ENCODE peak calls at places on chromosomes 13 and 19, in five cellular contexts. C is neural crest cell, W is GM10248, G is foreskin keratinocyte, J is MCF 10A. A is an unnamed sample.

GRCh38 chr19:29533578-29534544 is 8.1 kb downstream of the VSTM2B start:
- DNase-seq in C (no peak), W (no peak), J (no peak), G (no peak), A (no peak)

GRCh38 chr19:37079238-37079637 is 1.0 kb downstream of the ZNF420 start:
- DNase-seq in J (no peak), G (no peak), C (no peak), W (no peak), A (peak)

GRCh38 chr13:71536201-71536600 is 330.8 kb downstream of the DACH1 start:
- DNase-seq in J (no peak), W (no peak), C (no peak), G (no peak), A (no peak)

GRCh38 chr19:23597661-23598060 is 89.4 kb downstream of the ZNF675 start:
- DNase-seq in G (no peak), C (no peak), J (no peak), W (no peak), A (no peak)

GRCh38 chr19:33622505-33622808 is 704 bp downstream of the CHST8 start:
- DNase-seq in J (no peak), G (no peak), W (no peak), C (no peak), A (no peak)

GRCh38 chr19:48986211-48986610 is 6.9 kb downstream of the GYS1 start:
- DNase-seq in W (no peak), J (no peak), G (no peak), C (no peak), A (no peak)

GRCh38 chr19:45643024-45643926 is 4.1 kb upstream of the EML2 start:
- DNase-seq in G (peak), C (peak), J (peak), W (peak), A (peak)

GRCh38 chr19:1833540-1833939 is 14.7 kb downstream of the REXO1 start:
- DNase-seq in G (no peak), J (no peak), C (no peak), W (no peak), A (no peak)

GRCh38 chr19:42092350-42092749 is 16.4 kb downstream of the ZNF574 start:
- DNase-seq in G (no peak), J (peak), C (no peak), W (no peak), A (peak)

GRCh38 chr13:27481766-27482165 is 31.4 kb upstream of the MTIF3 start:
- DNase-seq in C (peak), G (no peak), W (no peak), J (peak), A (peak)

GRCh38 chr13:27472941-27473340 is 22.6 kb upstream of the MTIF3 start:
- DNase-seq in W (no peak), C (no peak), J (no peak), G (no peak), A (no peak)

GRCh38 chr13:27472441-27472840 is 22.1 kb upstream of the MTIF3 start:
- DNase-seq in J (no peak), C (no peak), G (no peak), W (no peak), A (no peak)

GRCh38 chr13:27474751-27475268 is 24.4 kb upstream of the MTIF3 start:
- DNase-seq in W (no peak), C (no peak), J (no peak), G (no peak), A (no peak)

GRCh38 chr13:27476943-27477681 is 26.7 kb upstream of the MTIF3 start:
- DNase-seq in J (peak), C (no peak), W (peak), G (peak), A (peak)
- TF ChIP-seq CTCF in J (no peak), C (no peak), W (no peak), G (no peak), A (peak)

GRCh38 chr13:97515643-97516042 is 81.7 kb downstream of the RAP2A start:
- DNase-seq in W (no peak), C (no peak), G (no peak), J (no peak), A (no peak)
- TF ChIP-seq CTCF in W (no peak), C (no peak), G (no peak), J (no peak), A (no peak)

DNA sequence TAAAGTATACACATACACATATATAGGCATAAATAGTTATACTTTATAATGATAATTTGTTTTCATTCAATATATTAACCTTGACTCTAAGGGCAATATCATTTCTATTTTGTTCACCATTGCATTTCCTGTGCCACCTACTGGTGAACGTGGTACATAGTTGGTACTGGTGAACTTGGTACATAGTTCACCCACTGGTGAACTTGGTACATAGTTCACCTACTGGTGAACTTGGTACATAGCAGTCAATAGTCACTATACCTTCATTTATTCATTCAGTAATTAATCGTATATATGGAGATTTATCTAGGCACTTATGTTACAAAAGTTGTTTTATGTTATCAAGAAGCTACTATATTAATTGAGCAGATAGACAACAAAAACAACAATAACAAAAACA is 172.6 kb upstream of the ATXN8OS start:
- DNase-seq in J (peak), W (no peak), C (no peak), G (no peak), A (peak)
- TF ChIP-seq CTCF in J (peak), W (no peak), C (peak), G (peak), A (peak)

DNA sequence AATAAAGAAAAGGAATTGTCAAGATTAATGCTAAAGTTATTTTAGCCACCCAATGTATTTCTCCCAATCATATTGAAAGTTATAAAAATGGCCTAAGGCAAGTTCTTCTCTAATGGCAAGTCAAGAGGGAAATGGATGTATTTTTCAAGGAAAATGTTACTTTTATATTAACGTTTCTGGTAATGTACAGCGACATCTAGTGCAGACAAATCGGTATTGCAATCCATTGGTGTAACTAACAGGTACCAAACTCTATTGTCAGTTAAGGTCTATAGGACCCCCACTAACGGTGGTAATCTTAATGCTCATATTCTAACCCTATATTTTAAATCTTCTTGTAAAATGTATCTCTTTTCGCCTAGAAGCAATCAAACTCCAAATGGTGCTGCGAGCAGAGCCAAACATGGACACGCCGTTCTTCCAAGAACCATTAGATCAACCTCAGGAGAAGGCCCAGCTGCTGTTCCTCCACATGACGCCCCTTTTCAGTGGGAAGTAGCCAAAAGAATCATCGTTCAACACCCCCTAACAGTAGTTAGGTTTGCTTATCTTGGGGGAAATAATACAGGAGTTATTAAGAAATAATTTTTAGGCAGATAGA is 98.5 kb upstream of the PABPC3 start:
- DNase-seq in C (peak), J (peak), G (no peak), W (peak), A (peak)
- TF ChIP-seq CTCF in C (peak), J (peak), G (peak), W (peak), A (peak)

DNA sequence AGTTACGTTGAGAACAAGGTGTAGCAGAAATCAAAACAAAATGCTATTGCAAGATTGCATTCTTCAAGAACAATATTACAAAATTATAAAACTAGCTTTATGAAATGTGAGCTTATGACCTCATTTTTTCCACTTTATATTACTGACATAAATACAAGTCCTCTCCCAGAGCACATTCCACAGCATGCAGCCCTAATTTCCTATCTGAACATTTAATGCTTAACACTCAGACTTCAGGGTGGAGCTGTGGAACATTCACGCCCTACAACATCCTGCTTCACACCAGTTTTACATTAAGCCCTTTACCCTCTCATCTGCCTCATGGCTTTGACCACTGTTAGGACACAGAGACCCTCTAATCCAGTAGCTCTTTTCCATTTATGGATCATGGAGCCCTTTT is 65.5 kb downstream of the EPSTI1 start:
- DNase-seq in J (peak), G (no peak), W (no peak), C (no peak), A (no peak)
- TF ChIP-seq CTCF in J (no peak), G (no peak), W (no peak), C (no peak), A (no peak)

DNA sequence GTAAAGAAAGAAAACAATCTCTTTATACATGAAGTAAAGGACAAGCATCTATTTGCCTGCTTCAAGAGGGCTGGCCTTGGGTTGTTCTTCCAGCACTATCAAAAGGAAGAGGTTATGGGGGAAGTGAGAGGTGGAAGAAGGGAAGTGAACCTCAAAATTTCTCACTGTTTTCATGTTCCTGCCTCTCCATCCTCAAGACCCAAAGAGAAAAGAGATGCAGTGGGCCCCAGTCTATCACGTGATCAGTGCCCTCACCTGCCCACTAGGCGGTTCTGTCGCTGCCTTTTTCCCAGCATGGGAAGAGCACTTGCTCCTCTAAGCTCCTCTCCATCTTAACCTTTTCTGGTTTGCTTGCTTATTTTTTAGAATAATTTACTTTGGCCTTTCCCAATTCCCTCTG is 6.2 kb upstream of the USP12 start:
- DNase-seq in J (no peak), C (no peak), G (no peak), W (no peak), A (no peak)
- TF ChIP-seq CTCF in J (no peak), C (peak), G (peak), W (no peak), A (no peak)

DNA sequence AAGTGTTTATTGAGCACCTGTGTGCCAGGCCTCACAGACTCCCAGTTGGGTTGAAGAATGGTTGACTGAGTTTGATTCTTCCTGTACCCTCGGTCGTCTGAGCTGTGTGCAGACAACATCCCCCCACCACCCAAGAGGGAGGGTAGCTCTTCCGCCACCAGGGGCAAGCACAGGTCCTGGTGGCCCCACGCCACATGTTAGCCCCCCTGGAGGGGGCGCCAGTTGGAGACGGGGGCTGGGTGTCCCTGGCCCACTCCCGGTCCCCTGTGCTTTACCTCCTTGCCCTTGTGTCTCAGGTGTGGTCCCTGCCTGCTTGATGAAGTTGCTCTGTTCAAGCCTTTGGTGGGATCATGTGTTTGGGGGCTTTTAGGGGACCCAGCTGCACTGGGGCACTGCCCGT is 27.2 kb downstream of the COLGALT1 start:
- DNase-seq in C (no peak), G (no peak), J (no peak), W (no peak), A (no peak)
- TF ChIP-seq CTCF in C (no peak), G (no peak), J (no peak), W (no peak), A (no peak)

A was measured in GM12865.